ENCODE peak calls at places on chromosomes 6 and 20, in ten cellular contexts. H is A549, Q is esophagus muscularis mucosa, W is transverse colon, Z is tibial nerve, R is HepG2, D is sigmoid colon, B is SK-N-SH, A is K562, E is H1. T is an unnamed sample.

GRCh38 chr20:40192083-40192482 is 497.0 kb downstream of the MAFB start:
- DNase-seq in Z (no peak), Q (no peak), E (no peak), R (no peak), A (no peak), D (no peak), B (no peak), H (no peak), W (no peak), T (no peak)

GRCh38 chr20:41087777-41088176 is 49.6 kb upstream of the PLCG1 start:
- DNase-seq in B (no peak), R (no peak), Z (no peak), H (no peak), W (no peak), Q (no peak), E (no peak), D (no peak), A (no peak), T (no peak)

GRCh38 chr6:44253307-44254101 is 3.8 kb downstream of the SLC35B2 start:
- DNase-seq in B (no peak), A (no peak), E (no peak), Q (no peak), D (no peak), Z (no peak), H (peak; percentile 53), R (peak; percentile 70), W (peak; percentile 68), T (peak; percentile 28)

GRCh38 chr6:155026366-155027045 is 31.4 kb downstream of the TIAM2 start:
- DNase-seq in B (no peak), A (no peak), Q (no peak), H (peak; percentile 80), Z (no peak), R (peak; percentile 41), E (peak; percentile 15), W (no peak), D (no peak), T (no peak)

GRCh38 chr6:27260339-27260738 is 12.8 kb downstream of the PRSS16 start:
- DNase-seq in Q (no peak), R (no peak), A (no peak), B (no peak), E (no peak), H (no peak), D (no peak), W (no peak), Z (no peak), T (no peak)

GRCh38 chr6:113879186-113880096 is 22.3 kb downstream of the MARCKS start:
- DNase-seq in R (peak; percentile 67), E (no peak), Z (peak; percentile 53), B (peak; percentile 56), A (peak; percentile 44), D (peak; percentile 77), Q (no peak), W (peak; percentile 63), H (peak; percentile 73), T (peak; percentile 55)

GRCh38 chr6:166488081-166488685 is 98.3 kb downstream of the RAMACL start:
- DNase-seq in R (no peak), W (peak; percentile 57), A (no peak), B (no peak), H (no peak), D (peak; percentile 76), Q (no peak), E (no peak), Z (peak; percentile 30), T (peak; percentile 45)

GRCh38 chr6:90253631-90254030 is 43.0 kb downstream of the BACH2 start:
- DNase-seq in E (no peak), R (no peak), A (no peak), Z (no peak), H (no peak), W (no peak), Q (no peak), D (no peak), B (no peak), T (no peak)

GRCh38 chr6:69936674-69937363 is 70.5 kb downstream of the COL19A1 start:
- DNase-seq in W (no peak), H (no peak), E (no peak), D (no peak), A (no peak), Q (no peak), Z (no peak), R (no peak), B (no peak), T (no peak)

GRCh38 chr6:99353126-99353525 is 3.7 kb upstream of the FAXC start:
- DNase-seq in A (no peak), H (no peak), D (no peak), Z (no peak), Q (no peak), W (no peak), R (no peak), E (no peak), B (no peak), T (no peak)

GRCh38 chr20:43723735-43724134 is 3.1 kb downstream of the GTSF1L start:
- DNase-seq in Z (no peak), H (no peak), R (no peak), A (no peak), D (no peak), Q (no peak), B (no peak), E (no peak), W (no peak), T (no peak)

GRCh38 chr20:41233976-41234514 is 83.5 kb downstream of the ZHX3 start:
- DNase-seq in E (no peak), Z (no peak), W (no peak), A (no peak), Q (no peak), B (no peak), R (no peak), H (no peak), D (no peak), T (no peak)

GRCh38 chr20:8933391-8933807 is 135.5 kb upstream of the PLCB4 start:
- DNase-seq in E (no peak), H (no peak), Z (peak; percentile 50), Q (no peak), A (no peak), B (no peak), W (no peak), D (peak; percentile 76), R (no peak), T (no peak)

GRCh38 chr20:1299522-1299921 is 29.4 kb downstream of the SDCBP2 start:
- DNase-seq in D (peak; percentile 38), H (peak; percentile 34), W (no peak), Z (no peak), A (peak; percentile 48), B (peak; percentile 67), R (no peak), Q (no peak), E (no peak), T (no peak)

GRCh38 chr20:1302578-1303541 is 26.1 kb downstream of the SDCBP2 start:
- DNase-seq in Z (no peak), R (no peak), E (no peak), A (no peak), B (no peak), W (no peak), Q (no peak), D (peak; percentile 22), H (no peak), T (no peak)

GRCh38 chr20:1298888-1299511 is 29.9 kb downstream of the SDCBP2 start:
- DNase-seq in B (no peak), D (peak; percentile 37), Z (no peak), Q (no peak), A (no peak), H (no peak), R (no peak), W (no peak), E (no peak), T (no peak)

GRCh38 chr20:1300083-1300840 is 28.7 kb downstream of the SDCBP2 start:
- DNase-seq in R (no peak), Z (no peak), W (no peak), A (no peak), B (no peak), H (no peak), E (no peak), D (peak; percentile 61), Q (no peak), T (no peak)

DNA sequence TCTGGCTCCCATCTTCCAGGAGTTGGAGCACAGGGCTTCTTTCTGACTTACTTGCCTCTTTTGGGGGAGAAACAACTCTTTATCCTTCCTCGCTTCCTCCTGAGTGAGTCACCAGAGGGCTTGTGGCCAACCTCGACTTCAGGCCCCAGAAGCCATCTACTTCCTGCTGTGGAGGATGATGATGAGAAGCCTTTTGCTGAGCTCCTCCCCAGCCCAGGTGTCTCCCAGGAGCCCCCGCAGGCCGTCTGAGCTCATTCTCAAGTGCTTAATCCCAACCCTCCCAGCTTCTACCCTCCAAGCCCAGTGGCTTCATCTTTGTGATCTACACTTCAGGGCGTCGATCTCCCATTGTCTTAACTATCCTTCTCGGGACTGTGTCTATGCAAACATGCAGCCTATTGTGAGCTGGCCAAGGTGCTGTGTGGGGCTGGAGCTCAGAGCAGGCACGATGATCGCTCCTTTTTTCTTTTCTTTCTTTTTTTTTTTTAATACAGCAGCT is 27.9 kb downstream of the SDCBP2 start:
- DNase-seq in E (no peak), R (no peak), W (no peak), B (no peak), Q (no peak), H (peak; percentile 31), D (peak; percentile 40), A (peak; percentile 47), Z (no peak), T (no peak)
- TF ChIP-seq EP300 in E (no peak), R (no peak), W (no peak), B (no peak), Q (no peak), H (no peak), D (no peak), A (no peak), Z (no peak), T (no peak)

GRCh38 chr6:13526718-13527668 is 39.6 kb upstream of the GFOD1 start:
- DNase-seq in Q (no peak), R (no peak), B (peak; percentile 72), Z (no peak), D (peak; percentile 70), E (no peak), A (no peak), H (no peak), W (peak; percentile 57), T (no peak)
- TF ChIP-seq EP300 in Q (no peak), R (no peak), B (no peak), Z (peak; percentile 83), D (peak; percentile 25), E (no peak), A (no peak), H (no peak), W (no peak), T (no peak)

DNA sequence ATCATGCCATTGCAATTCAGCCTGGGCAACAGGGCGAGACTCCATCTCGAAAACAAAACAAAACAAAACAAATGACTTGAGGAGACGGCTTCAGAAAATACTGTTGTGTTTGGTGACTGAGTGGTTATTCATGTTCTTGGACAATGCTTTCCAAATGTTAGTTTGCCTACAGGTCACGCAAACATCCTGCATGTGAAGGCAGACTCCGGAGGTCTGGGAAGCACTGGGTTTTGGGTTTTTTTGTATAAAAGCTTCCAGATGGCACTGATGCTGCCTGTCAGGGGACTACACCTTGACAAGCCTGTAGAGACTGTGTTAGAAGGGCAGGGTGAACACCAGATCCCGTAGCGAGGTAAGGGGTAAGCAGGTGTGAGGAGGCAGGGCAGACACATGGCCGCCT is 81.7 kb downstream of the THBS2 start:
- DNase-seq in B (no peak), W (no peak), H (no peak), Z (no peak), D (no peak), E (no peak), A (no peak), R (no peak), Q (peak; percentile 60), T (no peak)
- TF ChIP-seq EP300 in B (no peak), W (no peak), H (no peak), Z (no peak), D (no peak), E (no peak), A (no peak), R (no peak), Q (no peak), T (no peak)

GRCh38 chr6:37052027-37052628 is 46.7 kb downstream of the FGD2 start:
- DNase-seq in H (peak; percentile 43), B (no peak), E (no peak), R (peak; percentile 48), A (peak; percentile 50), D (peak; percentile 64), Z (no peak), W (no peak), Q (no peak), T (no peak)
- TF ChIP-seq EP300 in H (no peak), B (no peak), E (no peak), R (no peak), A (no peak), D (no peak), Z (no peak), W (no peak), Q (no peak), T (no peak)